ENCODE peak calls at places on chromosomes 11 and 22, in nine cellular contexts. Z is NCI-H2171 treated with DMSO at 0.1 percent for 48 hours, J is IMR-90, I is sigmoid colon, L is HEK293T, P is K562, T is Right ventricle myocardium superior, N is substantia nigra, G is GM12891. W is an unnamed sample.

GRCh38 chr11:44306469-44307244 is 3.3 kb downstream of the ALX4 start:
- DNase-seq in T (no peak), I (no peak), L (no peak), Z (no peak), N (no peak), J (no peak), P (no peak), G (no peak), W (no peak)

GRCh38 chr11:13965337-13965736 is 2.8 kb downstream of the SPON1 start:
- DNase-seq in P (no peak), L (no peak), I (no peak), J (no peak), G (no peak), N (no peak), T (no peak), Z (no peak), W (no peak)

GRCh38 chr11:69339916-69340565 is 46.1 kb downstream of the MYEOV start:
- DNase-seq in G (no peak), J (no peak), L (no peak), P (no peak), Z (no peak), N (no peak), I (no peak), T (no peak), W (no peak)

GRCh38 chr11:113730887-113731726 is 25.0 kb upstream of the TMPRSS5 start:
- DNase-seq in I (no peak), J (peak; percentile 64), P (peak; percentile 44), N (peak; percentile 10), L (peak; percentile 49), T (no peak), G (no peak), Z (peak; percentile 71), W (peak; percentile 16)

GRCh38 chr22:47878460-47878859 is 1116.0 kb downstream of the TBC1D22A start:
- DNase-seq in J (no peak), P (no peak), L (no peak), Z (no peak), N (no peak), I (no peak), G (no peak), T (no peak), W (no peak)

GRCh38 chr11:67640021-67640757 is 626 bp upstream of the TBX10 start:
- DNase-seq in P (peak; percentile 76), N (no peak), T (peak; percentile 66), I (peak; percentile 83), J (peak; percentile 33), G (no peak), Z (no peak), L (peak; percentile 74), W (peak; percentile 39)

GRCh38 chr11:116871248-116871647 is 33.8 kb upstream of the APOA1 start:
- DNase-seq in G (no peak), T (no peak), I (no peak), P (no peak), Z (no peak), J (peak; percentile 90), L (no peak), N (no peak), W (no peak)

GRCh38 chr22:48366056-48366455 is 1461.6 kb downstream of the BRD1 start:
- DNase-seq in T (no peak), G (no peak), I (peak; percentile 40), P (no peak), N (no peak), Z (no peak), J (no peak), L (no peak), W (no peak)

GRCh38 chr11:105553015-105553414 is 56.9 kb upstream of the GRIA4 start:
- DNase-seq in Z (no peak), N (no peak), T (no peak), G (no peak), P (no peak), I (no peak), J (peak; percentile 41), L (no peak), W (no peak)

GRCh38 chr22:28788601-28789000 is 11.8 kb downstream of the XBP1 start:
- DNase-seq in P (no peak), T (no peak), I (no peak), N (no peak), G (no peak), L (no peak), J (no peak), Z (peak; percentile 79), W (no peak)

GRCh38 chr22:22092974-22093373 is 110.4 kb upstream of the TOP3B start:
- DNase-seq in L (no peak), Z (no peak), P (no peak), T (no peak), N (no peak), I (no peak), G (no peak), J (no peak), W (no peak)

GRCh38 chr11:10304495-10305261 is at the start of gene ADM:
- DNase-seq in L (peak; percentile 84), I (peak; percentile 96), J (peak; percentile 93), P (peak; percentile 62), T (peak; percentile 94), Z (peak; percentile 32), G (no peak), N (peak; percentile 53), W (peak; percentile 46)

GRCh38 chr11:73198677-73199076 is 19.4 kb upstream of the P2RY2 start:
- DNase-seq in T (no peak), N (no peak), G (no peak), P (peak; percentile 45), J (no peak), L (no peak), Z (no peak), I (peak; percentile 17), W (no peak)

GRCh38 chr11:87173185-87174039 is 135.7 kb downstream of the TMEM135 start:
- DNase-seq in G (no peak), T (no peak), L (peak; percentile 35), P (no peak), I (no peak), Z (no peak), N (no peak), J (peak; percentile 63), W (no peak)

GRCh38 chr11:132007184-132007583 is 636.8 kb downstream of the NTM start:
- DNase-seq in P (no peak), Z (no peak), T (no peak), G (no peak), J (no peak), I (no peak), N (no peak), L (no peak), W (no peak)

GRCh38 chr22:23180301-23180892 is at the start of gene BCR:
- DNase-seq in I (peak; percentile 89), J (peak; percentile 65), Z (peak; percentile 30), L (peak; percentile 87), N (peak; percentile 33), G (peak; percentile 87), P (no peak), T (peak; percentile 89), W (peak; percentile 42)

GRCh38 chr22:46079093-46079860 is 71.0 kb upstream of the PPARA start:
- DNase-seq in J (no peak), L (no peak), P (no peak), N (no peak), I (peak; percentile 68), T (peak; percentile 40), Z (no peak), G (no peak), W (no peak)

GRCh38 chr11:19268901-19269300 is 28.2 kb upstream of the E2F8 start:
- DNase-seq in N (no peak), G (no peak), L (no peak), J (no peak), P (no peak), Z (no peak), T (no peak), I (no peak), W (no peak)

GRCh38 chr11:75853971-75854370 is 39.0 kb downstream of the UVRAG start:
- DNase-seq in G (no peak), J (no peak), Z (no peak), T (no peak), P (no peak), L (no peak), N (no peak), I (no peak), W (no peak)

GRCh38 chr11:101429708-101430107 is 154.1 kb downstream of the TRPC6 start:
- DNase-seq in T (no peak), G (no peak), I (no peak), Z (no peak), J (no peak), P (no peak), N (no peak), L (no peak), W (no peak)

GRCh38 chr22:29877620-29878019 is 5.4 kb upstream of the MTMR3 start:
- DNase-seq in N (no peak), P (no peak), G (no peak), I (no peak), L (no peak), T (no peak), Z (no peak), J (peak; percentile 31), W (no peak)

GRCh38 chr11:58788355-58789023 is 56.0 kb downstream of the GLYATL2 start:
- DNase-seq in Z (peak; percentile 36), P (peak; percentile 54), T (no peak), L (peak; percentile 47), G (no peak), J (peak; percentile 61), I (no peak), N (peak; percentile 7), W (peak; percentile 3)

GRCh38 chr11:117497206-117497951 is 169.7 kb downstream of the CEP164 start:
- DNase-seq in G (no peak), T (no peak), I (no peak), Z (no peak), J (no peak), L (no peak), P (no peak), N (no peak), W (no peak)

GRCh38 chr22:43624144-43624998 is 187.7 kb downstream of the EFCAB6 start:
- DNase-seq in J (no peak), P (no peak), I (no peak), G (no peak), N (no peak), L (no peak), Z (no peak), T (no peak), W (no peak)

GRCh38 chr11:116851631-116852030 is 14.2 kb upstream of the APOA1 start:
- DNase-seq in G (no peak), J (no peak), I (no peak), N (no peak), L (no peak), P (no peak), Z (no peak), T (no peak), W (peak; percentile 8)

GRCh38 chr11:3177931-3178330 is 12.8 kb upstream of the OSBPL5 start:
- DNase-seq in P (no peak), L (no peak), T (no peak), Z (no peak), I (no peak), N (no peak), J (no peak), G (no peak), W (no peak)

GRCh38 chr11:88886796-88887195 is 179.0 kb downstream of the GRM5 start:
- DNase-seq in L (peak; percentile 48), I (no peak), N (no peak), J (peak; percentile 46), T (no peak), G (no peak), P (peak; percentile 6), Z (peak; percentile 3), W (no peak)

GRCh38 chr11:75189911-75190310 is 39.0 kb downstream of the SLCO2B1 start:
- DNase-seq in I (no peak), T (no peak), G (no peak), P (no peak), Z (no peak), N (no peak), J (no peak), L (no peak), W (no peak)

GRCh38 chr11:75667831-75668507 is 869 bp downstream of the MAP6 start:
- DNase-seq in Z (peak; percentile 53), G (peak; percentile 65), P (no peak), J (peak; percentile 35), I (peak; percentile 79), L (peak; percentile 78), N (peak; percentile 56), T (peak; percentile 74), W (peak; percentile 64)

GRCh38 chr11:134562176-134562575 is 150.1 kb upstream of the B3GAT1 start:
- DNase-seq in N (no peak), J (no peak), L (no peak), G (no peak), I (peak; percentile 17), P (no peak), Z (no peak), T (no peak), W (no peak)

GRCh38 chr22:35021166-35021565 is 44.8 kb upstream of the ISX start:
- DNase-seq in I (no peak), Z (no peak), J (no peak), G (no peak), N (no peak), P (no peak), T (no peak), L (no peak), W (no peak)

W was measured in C1 segment of cervical spinal cord.